ENCODE peak calls at places on chromosomes 7 and 10, in six cellular contexts. B is CD4-positive, alpha-beta memory T cell; I is A549; C is T-helper 17 cell; D is M059J; R is non-pigmented ciliary epithelial cell. U is an unnamed sample.

GRCh38 chr7:10315881-10316280 is 657.8 kb upstream of the PHF14 start:
- DNase-seq in R (no peak), D (no peak), B (no peak), C (no peak), I (no peak), U (no peak)

GRCh38 chr7:676246-676971 is 50.1 kb upstream of the DNAAF5 start:
- DNase-seq in B (no peak), I (no peak), D (no peak), R (no peak), C (no peak), U (no peak)

GRCh38 chr7:42522227-42522991 is 285.4 kb upstream of the GLI3 start:
- DNase-seq in R (no peak), B (no peak), I (no peak), D (peak; percentile 40), C (no peak), U (no peak)

GRCh38 chr7:7861211-7861633 is 107.4 kb upstream of the GLCCI1 start:
- DNase-seq in B (no peak), I (peak; percentile 9), C (no peak), D (peak; percentile 75), R (no peak), U (no peak)

GRCh38 chr10:34434119-34434594 is 380.9 kb downstream of the PARD3 start:
- DNase-seq in R (peak; percentile 75), C (no peak), I (peak; percentile 56), B (no peak), D (peak; percentile 9), U (no peak)

GRCh38 chr7:74572301-74573090 is 85.0 kb upstream of the GTF2I start:
- DNase-seq in D (no peak), R (no peak), I (no peak), B (no peak), C (no peak), U (no peak)

GRCh38 chr7:51067757-51068156 is 248.9 kb downstream of the COBL start:
- DNase-seq in C (peak; percentile 19), B (peak; percentile 28), R (peak; percentile 40), I (peak; percentile 66), D (peak; percentile 72), U (peak; percentile 73)

GRCh38 chr10:2928219-2928840 is 139.0 kb upstream of the PFKP start:
- DNase-seq in D (peak; percentile 43), C (peak; percentile 27), R (no peak), I (peak; percentile 71), B (peak; percentile 19), U (peak; percentile 77)

GRCh38 chr7:129607471-129608120 is 3.9 kb upstream of the NRF1 start:
- DNase-seq in D (peak; percentile 54), R (no peak), I (peak; percentile 63), C (peak; percentile 21), B (peak; percentile 50), U (peak; percentile 25)

GRCh38 chr10:88366772-88367171 is 216.3 kb downstream of the RNLS start:
- DNase-seq in C (no peak), B (no peak), D (no peak), R (no peak), I (no peak), U (no peak)

GRCh38 chr10:121511943-121512342 is 86.3 kb downstream of the FGFR2 start:
- DNase-seq in C (no peak), I (no peak), B (no peak), D (peak; percentile 45), R (no peak), U (no peak)

GRCh38 chr7:44284881-44285541 is 40.4 kb downstream of the CAMK2B start:
- DNase-seq in I (no peak), R (no peak), C (no peak), B (no peak), D (no peak), U (no peak)

GRCh38 chr7:5467645-5468044 is 44.0 kb upstream of the TNRC18 start:
- DNase-seq in D (no peak), R (no peak), B (no peak), C (no peak), I (no peak), U (no peak)

GRCh38 chr7:129746857-129747529 is 135.5 kb downstream of the NRF1 start:
- DNase-seq in R (no peak), B (no peak), C (no peak), D (no peak), I (no peak), U (no peak)

GRCh38 chr10:14524692-14525091 is 194.0 kb upstream of the FRMD4A start:
- DNase-seq in B (no peak), D (no peak), C (no peak), R (no peak), I (no peak), U (no peak)

GRCh38 chr10:100508691-100509150 is 10.9 kb downstream of the SEC31B start:
- DNase-seq in C (no peak), I (peak; percentile 66), B (peak; percentile 74), R (no peak), D (peak; percentile 54), U (peak; percentile 48)

GRCh38 chr7:102248081-102248455 is 38.6 kb upstream of the SH2B2 start:
- DNase-seq in B (no peak), D (no peak), C (no peak), I (no peak), R (no peak), U (no peak)

GRCh38 chr10:128178319-128178937 is 52.2 kb upstream of the MKI67 start:
- DNase-seq in R (no peak), D (peak; percentile 11), C (peak; percentile 25), B (peak; percentile 46), I (peak; percentile 68), U (peak; percentile 67)

GRCh38 chr10:126092806-126093205 is 196.4 kb downstream of the FANK1 start:
- DNase-seq in R (no peak), C (no peak), B (no peak), D (peak; percentile 85), I (no peak), U (no peak)

GRCh38 chr10:98299341-98299740 is 31.3 kb upstream of the LOXL4 start:
- DNase-seq in B (no peak), R (no peak), I (no peak), C (no peak), D (peak; percentile 18), U (peak; percentile 39)

GRCh38 chr7:88015309-88015708 is 81.3 kb downstream of the ADAM22 start:
- DNase-seq in D (no peak), B (no peak), I (no peak), C (no peak), R (no peak), U (no peak)

GRCh38 chr10:130202984-130203617 is 66.9 kb downstream of the GLRX3 start:
- DNase-seq in C (no peak), I (no peak), D (no peak), R (no peak), B (no peak), U (no peak)

GRCh38 chr10:133357293-133358151 is at the start of gene FUOM:
- DNase-seq in B (peak; percentile 76), I (peak; percentile 48), C (peak; percentile 52), R (no peak), D (peak; percentile 32), U (peak; percentile 68)

GRCh38 chr10:118669020-118669766 is 73.7 kb upstream of the PRLHR start:
- DNase-seq in I (no peak), D (peak; percentile 89), B (peak; percentile 18), C (no peak), R (peak; percentile 17), U (no peak)

GRCh38 chr10:34333513-34333912 is 481.6 kb downstream of the PARD3 start:
- DNase-seq in I (peak; percentile 22), D (peak; percentile 14), C (no peak), B (no peak), R (no peak), U (no peak)

GRCh38 chr10:85646312-85646711 is 720.3 kb downstream of the GRID1 start:
- DNase-seq in I (peak; percentile 46), D (peak; percentile 82), R (no peak), C (no peak), B (no peak), U (no peak)

GRCh38 chr7:1245596-1245995 is 12.9 kb downstream of the UNCX start:
- DNase-seq in C (no peak), I (no peak), D (no peak), B (no peak), R (no peak), U (no peak)

GRCh38 chr10:22761569-22762220 is 47.3 kb upstream of the PIP4K2A start:
- DNase-seq in D (peak; percentile 8), B (no peak), I (no peak), R (no peak), C (no peak), U (no peak)

GRCh38 chr10:37860494-37861190 is 3.2 kb upstream of the ZNF248 start:
- DNase-seq in R (no peak), C (no peak), I (peak; percentile 27), D (peak; percentile 64), B (peak; percentile 4), U (no peak)

GRCh38 chr10:21363087-21363752 is 162.3 kb downstream of the SKIDA1 start:
- DNase-seq in C (no peak), I (peak; percentile 55), R (no peak), D (peak; percentile 28), B (no peak), U (no peak)

GRCh38 chr10:99709480-99710229 is 22.3 kb downstream of the COX15 start:
- DNase-seq in B (no peak), D (no peak), R (no peak), I (peak; percentile 19), C (no peak), U (no peak)

GRCh38 chr7:155986497-155987160 is 174.4 kb upstream of the SHH start:
- DNase-seq in B (no peak), R (no peak), C (no peak), I (no peak), D (no peak), U (no peak)

GRCh38 chr10:52525761-52526160 is 211.7 kb downstream of the DKK1 start:
- DNase-seq in B (no peak), C (no peak), D (peak; percentile 37), I (peak; percentile 34), R (no peak), U (no peak)

GRCh38 chr10:91613411-91614253 is 19.2 kb downstream of the PPP1R3C start:
- DNase-seq in D (peak; percentile 97), C (no peak), B (no peak), R (peak; percentile 91), I (peak; percentile 82), U (no peak)

GRCh38 chr10:122173766-122174435 is 97.2 kb upstream of the BTBD16 start:
- DNase-seq in D (no peak), R (no peak), I (no peak), B (no peak), C (no peak), U (no peak)

GRCh38 chr7:129782257-129783096 is 170.3 kb downstream of the UBE2H start:
- DNase-seq in D (no peak), R (no peak), C (no peak), B (no peak), I (no peak), U (no peak)

GRCh38 chr10:99276848-99277486 is 41.3 kb upstream of the HPSE2 start:
- DNase-seq in C (no peak), D (no peak), B (no peak), I (peak; percentile 56), R (no peak), U (no peak)

GRCh38 chr7:31052504-31052840 is 364 bp downstream of the ADCYAP1R1 start:
- DNase-seq in B (no peak), D (no peak), C (no peak), I (no peak), R (no peak), U (no peak)

GRCh38 chr10:129921065-129921670 is 42.9 kb downstream of the EBF3 start:
- DNase-seq in D (no peak), R (no peak), C (no peak), B (no peak), I (no peak), U (no peak)